ENCODE peak calls at places on chromosomes 2 and 18, in seven cellular contexts. One of them, this sample, is unnamed.

GRCh38 chr18:58590231-58590630 is 38.7 kb downstream of the ALPK2 start:
- DNase-seq in EL: peak; percentile 95
- DNase-seq in cerebellum: no peak
- DNase-seq in AG09319: peak; percentile 66
- DNase-seq in activated naive CD4-positive, alpha-beta T cell: no peak
- DNase-seq in H7: peak; percentile 55
- DNase-seq in fibroblast of pulmonary artery: peak; percentile 91
- DNase-seq in this sample: no peak

GRCh38 chr2:162123806-162124758 is 28.0 kb downstream of the GCG start:
- DNase-seq in EL: peak; percentile 60
- DNase-seq in cerebellum: peak; percentile 39
- DNase-seq in AG09319: no peak
- DNase-seq in activated naive CD4-positive, alpha-beta T cell: no peak
- DNase-seq in H7: peak; percentile 47
- DNase-seq in fibroblast of pulmonary artery: peak; percentile 84
- DNase-seq in this sample: peak; percentile 68

GRCh38 chr18:74282359-74283254 is 9.2 kb downstream of the CYB5A start:
- DNase-seq in EL: no peak
- DNase-seq in cerebellum: no peak
- DNase-seq in AG09319: no peak
- DNase-seq in activated naive CD4-positive, alpha-beta T cell: no peak
- DNase-seq in H7: no peak
- DNase-seq in fibroblast of pulmonary artery: no peak
- DNase-seq in this sample: no peak

GRCh38 chr2:63300835-63301234 is 250.2 kb downstream of the OTX1 start:
- DNase-seq in EL: no peak
- DNase-seq in cerebellum: no peak
- DNase-seq in AG09319: no peak
- DNase-seq in activated naive CD4-positive, alpha-beta T cell: no peak
- DNase-seq in H7: no peak
- DNase-seq in fibroblast of pulmonary artery: no peak
- DNase-seq in this sample: no peak

GRCh38 chr18:21851327-21851961 is 110.9 kb downstream of the MIB1 start:
- DNase-seq in EL: no peak
- DNase-seq in cerebellum: peak; percentile 26
- DNase-seq in AG09319: no peak
- DNase-seq in activated naive CD4-positive, alpha-beta T cell: no peak
- DNase-seq in H7: peak; percentile 4
- DNase-seq in fibroblast of pulmonary artery: peak; percentile 51
- DNase-seq in this sample: peak; percentile 56

GRCh38 chr18:76426738-76427305 is 68.2 kb downstream of the ZNF516 start:
- DNase-seq in EL: peak; percentile 50
- DNase-seq in cerebellum: no peak
- DNase-seq in AG09319: no peak
- DNase-seq in activated naive CD4-positive, alpha-beta T cell: no peak
- DNase-seq in H7: peak; percentile 91
- DNase-seq in fibroblast of pulmonary artery: peak; percentile 31
- DNase-seq in this sample: peak; percentile 13

GRCh38 chr2:27888790-27889189 is 1.4 kb downstream of the RBKS start:
- DNase-seq in EL: peak; percentile 61
- DNase-seq in cerebellum: no peak
- DNase-seq in AG09319: no peak
- DNase-seq in activated naive CD4-positive, alpha-beta T cell: no peak
- DNase-seq in H7: no peak
- DNase-seq in fibroblast of pulmonary artery: peak; percentile 25
- DNase-seq in this sample: no peak

GRCh38 chr2:109429711-109430265 is 184.0 kb downstream of the SEPTIN10 start:
- DNase-seq in EL: no peak
- DNase-seq in cerebellum: no peak
- DNase-seq in AG09319: no peak
- DNase-seq in activated naive CD4-positive, alpha-beta T cell: no peak
- DNase-seq in H7: no peak
- DNase-seq in fibroblast of pulmonary artery: no peak
- DNase-seq in this sample: no peak

GRCh38 chr2:234690569-234691225 is 193.8 kb upstream of the ARL4C start:
- DNase-seq in EL: no peak
- DNase-seq in cerebellum: no peak
- DNase-seq in AG09319: no peak
- DNase-seq in activated naive CD4-positive, alpha-beta T cell: no peak
- DNase-seq in H7: no peak
- DNase-seq in fibroblast of pulmonary artery: peak; percentile 55
- DNase-seq in this sample: no peak

GRCh38 chr2:85318222-85319182 is 9.3 kb downstream of the TGOLN2 start:
- DNase-seq in EL: peak; percentile 76
- DNase-seq in cerebellum: no peak
- DNase-seq in AG09319: peak; percentile 75
- DNase-seq in activated naive CD4-positive, alpha-beta T cell: no peak
- DNase-seq in H7: no peak
- DNase-seq in fibroblast of pulmonary artery: peak; percentile 61
- DNase-seq in this sample: no peak

GRCh38 chr2:3864943-3865664 is 161.7 kb downstream of the DCDC2C start:
- DNase-seq in EL: no peak
- DNase-seq in cerebellum: peak; percentile 20
- DNase-seq in AG09319: no peak
- DNase-seq in activated naive CD4-positive, alpha-beta T cell: no peak
- DNase-seq in H7: no peak
- DNase-seq in fibroblast of pulmonary artery: no peak
- DNase-seq in this sample: peak; percentile 23

GRCh38 chr2:222613715-222614331 is 42.1 kb downstream of the FARSB start:
- DNase-seq in EL: peak; percentile 48
- DNase-seq in cerebellum: peak; percentile 67
- DNase-seq in AG09319: no peak
- DNase-seq in activated naive CD4-positive, alpha-beta T cell: no peak
- DNase-seq in H7: peak; percentile 74
- DNase-seq in fibroblast of pulmonary artery: peak; percentile 77
- DNase-seq in this sample: peak; percentile 74

GRCh38 chr2:63050186-63050915 is at the start of gene OTX1:
- DNase-seq in EL: peak; percentile 80
- DNase-seq in cerebellum: peak; percentile 33
- DNase-seq in AG09319: no peak
- DNase-seq in activated naive CD4-positive, alpha-beta T cell: no peak
- DNase-seq in H7: peak; percentile 98
- DNase-seq in fibroblast of pulmonary artery: peak; percentile 46
- DNase-seq in this sample: peak; percentile 66

GRCh38 chr2:159185401-159186130 is 100.9 kb downstream of the WDSUB1 start:
- DNase-seq in EL: peak; percentile 54
- DNase-seq in cerebellum: no peak
- DNase-seq in AG09319: no peak
- DNase-seq in activated naive CD4-positive, alpha-beta T cell: no peak
- DNase-seq in H7: peak; percentile 71
- DNase-seq in fibroblast of pulmonary artery: peak; percentile 53
- DNase-seq in this sample: no peak

GRCh38 chr2:234401376-234401775 is 95.5 kb downstream of the ARL4C start:
- DNase-seq in EL: no peak
- DNase-seq in cerebellum: no peak
- DNase-seq in AG09319: no peak
- DNase-seq in activated naive CD4-positive, alpha-beta T cell: no peak
- DNase-seq in H7: no peak
- DNase-seq in fibroblast of pulmonary artery: no peak
- DNase-seq in this sample: no peak